ENCODE peak calls at places on chromosomes 16 and 17, in eight cellular contexts. One of them, this sample, is unnamed.

GRCh38 chr17:42512733-42513251 is 23.2 kb upstream of the NAGLU start:
- DNase-seq in adrenal gland: no peak
- DNase-seq in cardiac muscle cell: no peak
- DNase-seq in AG10803: no peak
- DNase-seq in AG09309: no peak
- DNase-seq in substantia nigra: no peak
- DNase-seq in AG04449: no peak
- DNase-seq in naive thymus-derived CD4-positive, alpha-beta T cell: no peak
- DNase-seq in this sample: no peak

GRCh38 chr16:11715246-11715947 is 27.3 kb downstream of the TXNDC11 start:
- DNase-seq in cardiac muscle cell: no peak
- DNase-seq in AG04449: no peak
- DNase-seq in naive thymus-derived CD4-positive, alpha-beta T cell: no peak
- DNase-seq in adrenal gland: no peak
- DNase-seq in substantia nigra: no peak
- DNase-seq in AG10803: no peak
- DNase-seq in AG09309: no peak
- DNase-seq in this sample: no peak

GRCh38 chr17:75155191-75155601 is 884 bp upstream of the JPT1 start:
- DNase-seq in AG04449: no peak
- DNase-seq in AG09309: no peak
- DNase-seq in adrenal gland: no peak
- DNase-seq in naive thymus-derived CD4-positive, alpha-beta T cell: no peak
- DNase-seq in AG10803: no peak
- DNase-seq in cardiac muscle cell: no peak
- DNase-seq in substantia nigra: no peak
- DNase-seq in this sample: no peak

GRCh38 chr16:86951041-86951822 is 366.0 kb downstream of the C16orf95 start:
- DNase-seq in AG04449: no peak
- DNase-seq in naive thymus-derived CD4-positive, alpha-beta T cell: no peak
- DNase-seq in AG09309: no peak
- DNase-seq in adrenal gland: no peak
- DNase-seq in AG10803: no peak
- DNase-seq in substantia nigra: no peak
- DNase-seq in cardiac muscle cell: no peak
- DNase-seq in this sample: no peak

GRCh38 chr16:83102336-83102735 is 475.6 kb downstream of the CDH13 start:
- DNase-seq in adrenal gland: no peak
- DNase-seq in AG10803: no peak
- DNase-seq in substantia nigra: no peak
- DNase-seq in naive thymus-derived CD4-positive, alpha-beta T cell: no peak
- DNase-seq in AG04449: no peak
- DNase-seq in AG09309: no peak
- DNase-seq in cardiac muscle cell: no peak
- DNase-seq in this sample: no peak

GRCh38 chr17:4691686-4692085 is 12.3 kb downstream of the PELP1 start:
- DNase-seq in cardiac muscle cell: no peak
- DNase-seq in substantia nigra: no peak
- DNase-seq in adrenal gland: no peak
- DNase-seq in AG04449: no peak
- DNase-seq in AG09309: no peak
- DNase-seq in naive thymus-derived CD4-positive, alpha-beta T cell: no peak
- DNase-seq in AG10803: no peak
- DNase-seq in this sample: no peak

GRCh38 chr16:74837056-74837455 is 62.4 kb upstream of the FA2H start:
- DNase-seq in AG09309: no peak
- DNase-seq in AG10803: no peak
- DNase-seq in AG04449: no peak
- DNase-seq in adrenal gland: no peak
- DNase-seq in substantia nigra: no peak
- DNase-seq in naive thymus-derived CD4-positive, alpha-beta T cell: no peak
- DNase-seq in cardiac muscle cell: no peak
- DNase-seq in this sample: no peak

GRCh38 chr17:16989230-16989952 is 17.5 kb upstream of the TNFRSF13B start:
- DNase-seq in substantia nigra: no peak
- DNase-seq in adrenal gland: no peak
- DNase-seq in AG10803: no peak
- DNase-seq in cardiac muscle cell: no peak
- DNase-seq in naive thymus-derived CD4-positive, alpha-beta T cell: no peak
- DNase-seq in AG09309: no peak
- DNase-seq in AG04449: no peak
- DNase-seq in this sample: no peak

GRCh38 chr16:21684199-21684598 is 20.4 kb downstream of the OTOA start:
- DNase-seq in adrenal gland: peak
- DNase-seq in AG10803: no peak
- DNase-seq in AG09309: no peak
- DNase-seq in substantia nigra: no peak
- DNase-seq in AG04449: no peak
- DNase-seq in naive thymus-derived CD4-positive, alpha-beta T cell: peak
- DNase-seq in cardiac muscle cell: no peak
- DNase-seq in this sample: no peak

GRCh38 chr17:53168413-53168812 is 654.3 kb upstream of the KIF2B start:
- DNase-seq in adrenal gland: no peak
- DNase-seq in AG10803: no peak
- DNase-seq in substantia nigra: no peak
- DNase-seq in AG09309: no peak
- DNase-seq in AG04449: no peak
- DNase-seq in cardiac muscle cell: no peak
- DNase-seq in naive thymus-derived CD4-positive, alpha-beta T cell: no peak
- DNase-seq in this sample: no peak

GRCh38 chr16:48165961-48166578 is 10.3 kb upstream of the ABCC12 start:
- DNase-seq in AG04449: no peak
- DNase-seq in cardiac muscle cell: no peak
- DNase-seq in AG09309: no peak
- DNase-seq in adrenal gland: no peak
- DNase-seq in AG10803: no peak
- DNase-seq in substantia nigra: no peak
- DNase-seq in naive thymus-derived CD4-positive, alpha-beta T cell: no peak
- DNase-seq in this sample: no peak

GRCh38 chr17:73798111-73798748 is 154.0 kb upstream of the SDK2 start:
- DNase-seq in AG04449: peak
- DNase-seq in substantia nigra: no peak
- DNase-seq in AG09309: peak
- DNase-seq in adrenal gland: no peak
- DNase-seq in naive thymus-derived CD4-positive, alpha-beta T cell: no peak
- DNase-seq in cardiac muscle cell: no peak
- DNase-seq in AG10803: peak
- DNase-seq in this sample: peak

GRCh38 chr17:64385187-64386083 is 5.2 kb downstream of the PECAM1 start:
- DNase-seq in AG09309: peak
- DNase-seq in cardiac muscle cell: no peak
- DNase-seq in AG10803: peak
- DNase-seq in adrenal gland: peak
- DNase-seq in substantia nigra: no peak
- DNase-seq in AG04449: no peak
- DNase-seq in naive thymus-derived CD4-positive, alpha-beta T cell: no peak
- DNase-seq in this sample: peak

GRCh38 chr16:81901483-81901882 is 109.8 kb downstream of the SDR42E1 start:
- DNase-seq in AG10803: peak
- DNase-seq in substantia nigra: no peak
- DNase-seq in AG04449: no peak
- DNase-seq in adrenal gland: no peak
- DNase-seq in cardiac muscle cell: no peak
- DNase-seq in AG09309: no peak
- DNase-seq in naive thymus-derived CD4-positive, alpha-beta T cell: no peak
- DNase-seq in this sample: no peak

GRCh38 chr17:49944451-49944850 is 24.5 kb upstream of the DLX4 start:
- DNase-seq in AG10803: no peak
- DNase-seq in AG09309: no peak
- DNase-seq in cardiac muscle cell: no peak
- DNase-seq in adrenal gland: no peak
- DNase-seq in AG04449: no peak
- DNase-seq in naive thymus-derived CD4-positive, alpha-beta T cell: no peak
- DNase-seq in substantia nigra: no peak
- DNase-seq in this sample: no peak

GRCh38 chr17:75250009-75250471 is 11.4 kb downstream of the GGA3 start:
- DNase-seq in AG09309: no peak
- DNase-seq in adrenal gland: no peak
- DNase-seq in AG10803: peak
- DNase-seq in cardiac muscle cell: no peak
- DNase-seq in substantia nigra: no peak
- DNase-seq in AG04449: no peak
- DNase-seq in naive thymus-derived CD4-positive, alpha-beta T cell: no peak
- DNase-seq in this sample: peak